ENCODE peak calls at places on chromosomes 4 and X, in seven cellular contexts. One of them, this sample, is unnamed.

GRCh38 chr4:41216294-41217019 is 2.1 kb upstream of the APBB2 start:
- DNase-seq in IMR-90: peak
- DNase-seq in neuronal stem cell: peak
- DNase-seq in H9: peak
- DNase-seq in mesenchymal stem cell: peak
- DNase-seq in mesendoderm: peak
- DNase-seq in trophoblast cell: peak
- DNase-seq in this sample: peak

GRCh38 chr4:76434901-76435688 is at the start of gene SHROOM3:
- DNase-seq in IMR-90: no peak
- DNase-seq in neuronal stem cell: peak
- DNase-seq in H9: no peak
- DNase-seq in mesenchymal stem cell: peak
- DNase-seq in mesendoderm: peak
- DNase-seq in trophoblast cell: peak
- DNase-seq in this sample: no peak

GRCh38 chr4:8653326-8654000 is 60.9 kb downstream of the CPZ start:
- DNase-seq in IMR-90: no peak
- DNase-seq in neuronal stem cell: no peak
- DNase-seq in H9: peak
- DNase-seq in mesenchymal stem cell: no peak
- DNase-seq in mesendoderm: no peak
- DNase-seq in trophoblast cell: no peak
- DNase-seq in this sample: peak

GRCh38 chrX:8272846-8273245 is 101.8 kb upstream of the VCX2 start:
- DNase-seq in IMR-90: no peak
- DNase-seq in neuronal stem cell: no peak
- DNase-seq in H9: no peak
- DNase-seq in mesenchymal stem cell: no peak
- DNase-seq in mesendoderm: no peak
- DNase-seq in trophoblast cell: peak
- DNase-seq in this sample: no peak

GRCh38 chr4:143514432-143514831 is 930 bp downstream of the SMARCA5 start:
- DNase-seq in IMR-90: peak
- DNase-seq in neuronal stem cell: peak
- DNase-seq in H9: peak
- DNase-seq in mesenchymal stem cell: peak
- DNase-seq in mesendoderm: peak
- DNase-seq in trophoblast cell: peak
- DNase-seq in this sample: peak

GRCh38 chr4:75724867-75725724 is 719 bp downstream of the USO1 start:
- DNase-seq in IMR-90: peak
- DNase-seq in neuronal stem cell: peak
- DNase-seq in H9: peak
- DNase-seq in mesenchymal stem cell: peak
- DNase-seq in mesendoderm: peak
- DNase-seq in trophoblast cell: peak
- DNase-seq in this sample: peak

GRCh38 chr4:110636677-110637407 is 14.0 kb upstream of the PITX2 start:
- DNase-seq in IMR-90: peak
- DNase-seq in neuronal stem cell: peak
- DNase-seq in H9: peak
- DNase-seq in mesenchymal stem cell: peak
- DNase-seq in mesendoderm: peak
- DNase-seq in trophoblast cell: peak
- DNase-seq in this sample: peak

GRCh38 chr4:145481164-145481941 is at the start of gene SMAD1:
- DNase-seq in IMR-90: peak
- DNase-seq in neuronal stem cell: peak
- DNase-seq in H9: peak
- DNase-seq in mesenchymal stem cell: peak
- DNase-seq in mesendoderm: peak
- DNase-seq in trophoblast cell: peak
- DNase-seq in this sample: peak

GRCh38 chr4:41133619-41134018 is 80.7 kb downstream of the APBB2 start:
- DNase-seq in IMR-90: no peak
- DNase-seq in neuronal stem cell: no peak
- DNase-seq in H9: no peak
- DNase-seq in mesenchymal stem cell: no peak
- DNase-seq in mesendoderm: peak
- DNase-seq in trophoblast cell: peak
- DNase-seq in this sample: no peak

GRCh38 chr4:59818656-59819055 is 1381.5 kb upstream of the ADGRL3 start:
- DNase-seq in IMR-90: no peak
- DNase-seq in neuronal stem cell: no peak
- DNase-seq in H9: no peak
- DNase-seq in mesenchymal stem cell: no peak
- DNase-seq in mesendoderm: no peak
- DNase-seq in trophoblast cell: peak
- DNase-seq in this sample: no peak

GRCh38 chr4:73902038-73902637 is 32.9 kb downstream of the CXCL1 start:
- DNase-seq in IMR-90: peak
- DNase-seq in neuronal stem cell: no peak
- DNase-seq in H9: no peak
- DNase-seq in mesenchymal stem cell: peak
- DNase-seq in mesendoderm: no peak
- DNase-seq in trophoblast cell: no peak
- DNase-seq in this sample: no peak

GRCh38 chrX:103441878-103442535 is 65.7 kb downstream of the BEX3 start:
- DNase-seq in IMR-90: no peak
- DNase-seq in neuronal stem cell: no peak
- DNase-seq in H9: no peak
- DNase-seq in mesenchymal stem cell: no peak
- DNase-seq in mesendoderm: no peak
- DNase-seq in trophoblast cell: peak
- DNase-seq in this sample: no peak

GRCh38 chr4:53537606-53538005 is 53.7 kb downstream of the LNX1 start:
- DNase-seq in IMR-90: no peak
- DNase-seq in neuronal stem cell: no peak
- DNase-seq in H9: no peak
- DNase-seq in mesenchymal stem cell: no peak
- DNase-seq in mesendoderm: no peak
- DNase-seq in trophoblast cell: peak
- DNase-seq in this sample: no peak

GRCh38 chr4:48375651-48376291 is 34.4 kb downstream of the SLAIN2 start:
- DNase-seq in IMR-90: peak
- DNase-seq in neuronal stem cell: no peak
- DNase-seq in H9: no peak
- DNase-seq in mesenchymal stem cell: peak
- DNase-seq in mesendoderm: no peak
- DNase-seq in trophoblast cell: peak
- DNase-seq in this sample: no peak

GRCh38 chrX:120664081-120664480 is 34.2 kb upstream of the C1GALT1C1 start:
- DNase-seq in IMR-90: peak
- DNase-seq in neuronal stem cell: no peak
- DNase-seq in H9: no peak
- DNase-seq in mesenchymal stem cell: peak
- DNase-seq in mesendoderm: peak
- DNase-seq in trophoblast cell: peak
- DNase-seq in this sample: no peak

GRCh38 chr4:64144994-64145393 is 264.3 kb downstream of the TECRL start:
- DNase-seq in IMR-90: no peak
- DNase-seq in neuronal stem cell: no peak
- DNase-seq in H9: no peak
- DNase-seq in mesenchymal stem cell: no peak
- DNase-seq in mesendoderm: no peak
- DNase-seq in trophoblast cell: no peak
- DNase-seq in this sample: no peak

GRCh38 chrX:153609917-153610833 is 11.2 kb upstream of the CCNQ start:
- DNase-seq in IMR-90: peak
- DNase-seq in neuronal stem cell: peak
- DNase-seq in H9: peak
- DNase-seq in mesenchymal stem cell: peak
- DNase-seq in mesendoderm: peak
- DNase-seq in trophoblast cell: peak
- DNase-seq in this sample: no peak

GRCh38 chr4:129082302-129082701 is 11.0 kb downstream of the SCLT1 start:
- DNase-seq in IMR-90: no peak
- DNase-seq in neuronal stem cell: no peak
- DNase-seq in H9: no peak
- DNase-seq in mesenchymal stem cell: no peak
- DNase-seq in mesendoderm: no peak
- DNase-seq in trophoblast cell: no peak
- DNase-seq in this sample: no peak

GRCh38 chr4:124974163-124974562 is 261.6 kb upstream of the ANKRD50 start:
- DNase-seq in IMR-90: no peak
- DNase-seq in neuronal stem cell: no peak
- DNase-seq in H9: no peak
- DNase-seq in mesenchymal stem cell: no peak
- DNase-seq in mesendoderm: no peak
- DNase-seq in trophoblast cell: no peak
- DNase-seq in this sample: no peak

GRCh38 chr4:7134737-7135388 is 57.5 kb upstream of the SORCS2 start:
- DNase-seq in IMR-90: peak
- DNase-seq in neuronal stem cell: no peak
- DNase-seq in H9: no peak
- DNase-seq in mesenchymal stem cell: no peak
- DNase-seq in mesendoderm: no peak
- DNase-seq in trophoblast cell: no peak
- DNase-seq in this sample: no peak

GRCh38 chr4:78297075-78297815 is 240.1 kb downstream of the FRAS1 start:
- DNase-seq in IMR-90: peak
- DNase-seq in neuronal stem cell: no peak
- DNase-seq in H9: no peak
- DNase-seq in mesenchymal stem cell: no peak
- DNase-seq in mesendoderm: no peak
- DNase-seq in trophoblast cell: no peak
- DNase-seq in this sample: no peak

GRCh38 chr4:133000012-133000411 is 149.1 kb upstream of the PCDH10 start:
- DNase-seq in IMR-90: no peak
- DNase-seq in neuronal stem cell: no peak
- DNase-seq in H9: no peak
- DNase-seq in mesenchymal stem cell: peak
- DNase-seq in mesendoderm: peak
- DNase-seq in trophoblast cell: peak
- DNase-seq in this sample: no peak

GRCh38 chr4:102552781-102553180 is 51.6 kb downstream of the NFKB1 start:
- DNase-seq in IMR-90: no peak
- DNase-seq in neuronal stem cell: no peak
- DNase-seq in H9: no peak
- DNase-seq in mesenchymal stem cell: no peak
- DNase-seq in mesendoderm: no peak
- DNase-seq in trophoblast cell: no peak
- DNase-seq in this sample: no peak

GRCh38 chr4:189322426-189322825 is 618.2 kb upstream of the FRG1 start:
- DNase-seq in IMR-90: no peak
- DNase-seq in neuronal stem cell: no peak
- DNase-seq in H9: no peak
- DNase-seq in mesenchymal stem cell: no peak
- DNase-seq in mesendoderm: peak
- DNase-seq in trophoblast cell: no peak
- DNase-seq in this sample: no peak

GRCh38 chr4:119212964-119213606 is 572 bp downstream of the USP53 start:
- DNase-seq in IMR-90: peak
- DNase-seq in neuronal stem cell: peak
- DNase-seq in H9: peak
- DNase-seq in mesenchymal stem cell: peak
- DNase-seq in mesendoderm: peak
- DNase-seq in trophoblast cell: peak
- DNase-seq in this sample: peak

GRCh38 chrX:24485976-24486680 is 21.0 kb downstream of the PDK3 start:
- DNase-seq in IMR-90: no peak
- DNase-seq in neuronal stem cell: no peak
- DNase-seq in H9: no peak
- DNase-seq in mesenchymal stem cell: no peak
- DNase-seq in mesendoderm: no peak
- DNase-seq in trophoblast cell: no peak
- DNase-seq in this sample: no peak

GRCh38 chrX:24491741-24492140 is 26.7 kb downstream of the PDK3 start:
- DNase-seq in IMR-90: no peak
- DNase-seq in neuronal stem cell: no peak
- DNase-seq in H9: peak
- DNase-seq in mesenchymal stem cell: no peak
- DNase-seq in mesendoderm: peak
- DNase-seq in trophoblast cell: peak
- DNase-seq in this sample: no peak

GRCh38 chrX:24485323-24485722 is 20.2 kb downstream of the PDK3 start:
- DNase-seq in IMR-90: no peak
- DNase-seq in neuronal stem cell: no peak
- DNase-seq in H9: no peak
- DNase-seq in mesenchymal stem cell: no peak
- DNase-seq in mesendoderm: no peak
- DNase-seq in trophoblast cell: no peak
- DNase-seq in this sample: no peak

GRCh38 chrX:24483596-24483995 is 18.5 kb downstream of the PDK3 start:
- DNase-seq in IMR-90: no peak
- DNase-seq in neuronal stem cell: no peak
- DNase-seq in H9: no peak
- DNase-seq in mesenchymal stem cell: no peak
- DNase-seq in mesendoderm: no peak
- DNase-seq in trophoblast cell: no peak
- DNase-seq in this sample: no peak

GRCh38 chrX:24487576-24487975 is 22.5 kb downstream of the PDK3 start:
- DNase-seq in IMR-90: no peak
- DNase-seq in neuronal stem cell: no peak
- DNase-seq in H9: no peak
- DNase-seq in mesenchymal stem cell: no peak
- DNase-seq in mesendoderm: no peak
- DNase-seq in trophoblast cell: no peak
- DNase-seq in this sample: no peak
- H2BK120ac ChIP-seq in IMR-90: no peak
- H2BK120ac ChIP-seq in neuronal stem cell: no peak
- H2BK120ac ChIP-seq in H9: no peak
- H2BK120ac ChIP-seq in mesenchymal stem cell: no peak
- H2BK120ac ChIP-seq in mesendoderm: no peak
- H2BK120ac ChIP-seq in trophoblast cell: no peak
- H2BK120ac ChIP-seq in this sample: no peak

DNA sequence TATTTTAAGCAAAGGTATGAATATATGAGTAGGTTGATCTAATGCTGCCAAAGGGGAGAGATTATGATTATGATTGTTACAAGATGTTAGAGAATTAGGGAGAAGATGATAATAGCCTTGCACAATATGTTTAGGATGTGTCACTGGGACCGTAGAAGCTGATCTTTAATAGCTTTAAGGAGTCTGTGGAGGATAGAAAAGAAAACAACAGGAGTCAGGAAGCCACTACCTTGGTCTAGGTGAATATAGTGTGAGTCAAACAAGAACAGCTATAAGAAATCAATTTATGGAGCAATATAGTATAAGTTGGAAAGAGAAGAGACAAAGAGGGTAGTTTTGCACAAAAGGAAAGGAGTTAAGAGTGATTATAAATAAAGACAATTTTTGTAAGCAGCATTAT is 232.7 kb downstream of the FSTL5 start:
- DNase-seq in IMR-90: no peak
- DNase-seq in neuronal stem cell: no peak
- DNase-seq in H9: no peak
- DNase-seq in mesenchymal stem cell: no peak
- DNase-seq in mesendoderm: no peak
- DNase-seq in trophoblast cell: no peak
- DNase-seq in this sample: no peak
- H2BK120ac ChIP-seq in IMR-90: no peak
- H2BK120ac ChIP-seq in neuronal stem cell: no peak
- H2BK120ac ChIP-seq in H9: no peak
- H2BK120ac ChIP-seq in mesenchymal stem cell: no peak
- H2BK120ac ChIP-seq in mesendoderm: no peak
- H2BK120ac ChIP-seq in trophoblast cell: no peak
- H2BK120ac ChIP-seq in this sample: no peak

GRCh38 chrX:41863343-41864203 is 59.8 kb downstream of the CASK start:
- DNase-seq in IMR-90: no peak
- DNase-seq in neuronal stem cell: no peak
- DNase-seq in H9: no peak
- DNase-seq in mesenchymal stem cell: no peak
- DNase-seq in mesendoderm: no peak
- DNase-seq in trophoblast cell: no peak
- DNase-seq in this sample: no peak
- H2BK120ac ChIP-seq in IMR-90: no peak
- H2BK120ac ChIP-seq in neuronal stem cell: no peak
- H2BK120ac ChIP-seq in H9: no peak
- H2BK120ac ChIP-seq in mesenchymal stem cell: no peak
- H2BK120ac ChIP-seq in mesendoderm: no peak
- H2BK120ac ChIP-seq in trophoblast cell: no peak
- H2BK120ac ChIP-seq in this sample: no peak

GRCh38 chr4:184573701-184574100 is 75.5 kb downstream of the CASP3 start:
- DNase-seq in IMR-90: no peak
- DNase-seq in neuronal stem cell: no peak
- DNase-seq in H9: no peak
- DNase-seq in mesenchymal stem cell: no peak
- DNase-seq in mesendoderm: no peak
- DNase-seq in trophoblast cell: no peak
- DNase-seq in this sample: no peak
- H2BK120ac ChIP-seq in IMR-90: no peak
- H2BK120ac ChIP-seq in neuronal stem cell: no peak
- H2BK120ac ChIP-seq in H9: no peak
- H2BK120ac ChIP-seq in mesenchymal stem cell: no peak
- H2BK120ac ChIP-seq in mesendoderm: no peak
- H2BK120ac ChIP-seq in trophoblast cell: no peak
- H2BK120ac ChIP-seq in this sample: no peak